ENCODE peak calls at places on chromosome 15, in ten cellular contexts. One of them, this sample, is unnamed.
A peak's percentile ranks its signal among the peaks of the same experiment; 100 is the strongest.

GRCh38 chr15:54915382-54915781 is 281.4 kb downstream of the RSL24D1 start:
- DNase-seq in body of pancreas: no peak
- DNase-seq in adrenal gland: no peak
- DNase-seq in lower lobe of right lung: no peak
- DNase-seq in Panc1: no peak
- DNase-seq in MM.1S: no peak
- DNase-seq in right atrium auricular region: no peak
- DNase-seq in pancreas: no peak
- DNase-seq in cardiac muscle cell: no peak
- DNase-seq in thoracic aorta: no peak
- DNase-seq in this sample: no peak

GRCh38 chr15:70820214-70820613 is 33.7 kb downstream of the LARP6 start:
- DNase-seq in adrenal gland: no peak
- DNase-seq in pancreas: no peak
- DNase-seq in Panc1: no peak
- DNase-seq in cardiac muscle cell: no peak
- DNase-seq in thoracic aorta: no peak
- DNase-seq in right atrium auricular region: no peak
- DNase-seq in body of pancreas: no peak
- DNase-seq in lower lobe of right lung: no peak
- DNase-seq in MM.1S: no peak
- DNase-seq in this sample: no peak

GRCh38 chr15:69624816-69625215 is 172.2 kb downstream of the RPLP1 start:
- DNase-seq in pancreas: no peak
- DNase-seq in MM.1S: no peak
- DNase-seq in right atrium auricular region: no peak
- DNase-seq in adrenal gland: no peak
- DNase-seq in body of pancreas: no peak
- DNase-seq in lower lobe of right lung: no peak
- DNase-seq in thoracic aorta: no peak
- DNase-seq in cardiac muscle cell: no peak
- DNase-seq in Panc1: no peak
- DNase-seq in this sample: no peak

GRCh38 chr15:27832263-27832647 is 266.9 kb downstream of the OCA2 start:
- DNase-seq in body of pancreas: no peak
- DNase-seq in Panc1: no peak
- DNase-seq in pancreas: no peak
- DNase-seq in adrenal gland: no peak
- DNase-seq in MM.1S: no peak
- DNase-seq in cardiac muscle cell: no peak
- DNase-seq in right atrium auricular region: no peak
- DNase-seq in lower lobe of right lung: no peak
- DNase-seq in thoracic aorta: no peak
- DNase-seq in this sample: no peak

GRCh38 chr15:96264351-96264798 is 66.1 kb upstream of the NR2F2 start:
- DNase-seq in lower lobe of right lung: no peak
- DNase-seq in MM.1S: peak; percentile 33
- DNase-seq in pancreas: no peak
- DNase-seq in thoracic aorta: no peak
- DNase-seq in cardiac muscle cell: no peak
- DNase-seq in body of pancreas: peak; percentile 71
- DNase-seq in Panc1: no peak
- DNase-seq in right atrium auricular region: no peak
- DNase-seq in adrenal gland: no peak
- DNase-seq in this sample: no peak

GRCh38 chr15:52790166-52790708 is at the start of gene ONECUT1:
- DNase-seq in body of pancreas: peak; percentile 87
- DNase-seq in right atrium auricular region: no peak
- DNase-seq in cardiac muscle cell: peak; percentile 84
- DNase-seq in pancreas: peak; percentile 90
- DNase-seq in thoracic aorta: no peak
- DNase-seq in adrenal gland: no peak
- DNase-seq in Panc1: no peak
- DNase-seq in MM.1S: peak; percentile 71
- DNase-seq in lower lobe of right lung: peak; percentile 47
- DNase-seq in this sample: peak; percentile 42

GRCh38 chr15:29631076-29632070 is 190.9 kb downstream of the TJP1 start:
- DNase-seq in body of pancreas: peak; percentile 94
- DNase-seq in cardiac muscle cell: no peak
- DNase-seq in thoracic aorta: no peak
- DNase-seq in MM.1S: peak; percentile 89
- DNase-seq in lower lobe of right lung: no peak
- DNase-seq in Panc1: no peak
- DNase-seq in right atrium auricular region: peak; percentile 28
- DNase-seq in pancreas: peak; percentile 93
- DNase-seq in adrenal gland: no peak
- DNase-seq in this sample: no peak

GRCh38 chr15:87863152-87863551 is 393.4 kb downstream of the NTRK3 start:
- DNase-seq in adrenal gland: no peak
- DNase-seq in lower lobe of right lung: no peak
- DNase-seq in cardiac muscle cell: peak; percentile 75
- DNase-seq in thoracic aorta: no peak
- DNase-seq in Panc1: no peak
- DNase-seq in MM.1S: no peak
- DNase-seq in body of pancreas: no peak
- DNase-seq in pancreas: no peak
- DNase-seq in right atrium auricular region: no peak
- DNase-seq in this sample: no peak

GRCh38 chr15:69380100-69380725 is 33.9 kb upstream of the KIF23 start:
- DNase-seq in pancreas: no peak
- DNase-seq in adrenal gland: peak; percentile 25
- DNase-seq in thoracic aorta: no peak
- DNase-seq in right atrium auricular region: no peak
- DNase-seq in lower lobe of right lung: no peak
- DNase-seq in body of pancreas: no peak
- DNase-seq in cardiac muscle cell: peak; percentile 32
- DNase-seq in Panc1: no peak
- DNase-seq in MM.1S: no peak
- DNase-seq in this sample: no peak

GRCh38 chr15:77959094-77959879 is 118.2 kb downstream of the TBC1D2B start:
- DNase-seq in lower lobe of right lung: peak; percentile 88
- DNase-seq in adrenal gland: peak; percentile 91
- DNase-seq in right atrium auricular region: peak; percentile 83
- DNase-seq in Panc1: no peak
- DNase-seq in cardiac muscle cell: peak; percentile 79
- DNase-seq in MM.1S: peak; percentile 69
- DNase-seq in pancreas: peak; percentile 82
- DNase-seq in thoracic aorta: no peak
- DNase-seq in body of pancreas: peak; percentile 82
- DNase-seq in this sample: peak; percentile 79

DNA sequence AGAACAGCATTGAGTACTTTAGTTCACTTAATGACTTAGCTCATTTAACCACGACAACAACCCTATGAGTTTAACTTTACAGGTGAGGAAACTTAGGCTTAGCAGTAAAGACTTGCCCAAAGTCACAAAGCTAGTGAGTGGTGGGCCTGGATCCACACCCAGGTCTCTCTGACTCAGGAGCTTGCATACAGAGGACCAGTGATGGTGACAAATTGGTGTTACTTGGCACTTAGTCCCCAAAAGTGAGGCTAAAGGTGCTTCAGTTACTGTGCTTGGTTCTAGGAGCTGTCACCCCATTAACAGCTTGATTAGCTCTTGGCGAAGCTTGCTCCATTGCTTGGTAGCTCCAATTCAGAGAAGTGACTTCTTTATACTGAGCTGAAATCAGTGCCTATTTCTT is 6.1 kb downstream of the CELF6 start:
- DNase-seq in pancreas: no peak
- DNase-seq in body of pancreas: no peak
- DNase-seq in right atrium auricular region: no peak
- DNase-seq in cardiac muscle cell: no peak
- DNase-seq in adrenal gland: no peak
- DNase-seq in lower lobe of right lung: no peak
- DNase-seq in MM.1S: no peak
- DNase-seq in thoracic aorta: no peak
- DNase-seq in Panc1: no peak
- DNase-seq in this sample: no peak
- H3K4me1 ChIP-seq in pancreas: no peaks in the 10 kb centered on the region
- H3K4me1 ChIP-seq in body of pancreas: no peaks in the 10 kb centered on the region
- H3K4me1 ChIP-seq in right atrium auricular region: no peaks in the 10 kb centered on the region
- H3K4me1 ChIP-seq in cardiac muscle cell: no peaks in the 10 kb centered on the region
- H3K4me1 ChIP-seq in adrenal gland: no peaks in the 10 kb centered on the region
- H3K4me1 ChIP-seq in lower lobe of right lung: no peaks in the 10 kb centered on the region
- H3K4me1 ChIP-seq in MM.1S: no peaks in the 10 kb centered on the region
- H3K4me1 ChIP-seq in thoracic aorta: no peaks in the 10 kb centered on the region
- H3K4me1 ChIP-seq in Panc1: no peaks in the 10 kb centered on the region
- H3K4me1 ChIP-seq in this sample: no peaks in the 10 kb centered on the region

GRCh38 chr15:92623435-92623834 is 32.1 kb downstream of the FAM174B start:
- DNase-seq in MM.1S: no peak
- DNase-seq in cardiac muscle cell: no peak
- DNase-seq in body of pancreas: peak; percentile 86
- DNase-seq in right atrium auricular region: no peak
- DNase-seq in adrenal gland: peak; percentile 77
- DNase-seq in thoracic aorta: no peak
- DNase-seq in Panc1: no peak
- DNase-seq in pancreas: peak; percentile 87
- DNase-seq in lower lobe of right lung: no peak
- DNase-seq in this sample: no peak
- H3K36me3 ChIP-seq in MM.1S: peaks cover 2% of the 10 kb centered on the region
- H3K36me3 ChIP-seq in cardiac muscle cell: no peaks in the 10 kb centered on the region
- H3K36me3 ChIP-seq in body of pancreas: no peaks in the 10 kb centered on the region
- H3K36me3 ChIP-seq in right atrium auricular region: no peaks in the 10 kb centered on the region
- H3K36me3 ChIP-seq in adrenal gland: no peaks in the 10 kb centered on the region
- H3K36me3 ChIP-seq in thoracic aorta: no peaks in the 10 kb centered on the region
- H3K36me3 ChIP-seq in Panc1: no peaks in the 10 kb centered on the region
- H3K36me3 ChIP-seq in pancreas: peaks cover 7% of the 10 kb centered on the region
- H3K36me3 ChIP-seq in lower lobe of right lung: no peaks in the 10 kb centered on the region
- H3K36me3 ChIP-seq in this sample: peaks cover 6% of the 10 kb centered on the region

GRCh38 chr15:84750583-84751092 is 2.2 kb downstream of the ZNF592 start:
- DNase-seq in cardiac muscle cell: no peak
- DNase-seq in lower lobe of right lung: no peak
- DNase-seq in pancreas: no peak
- DNase-seq in right atrium auricular region: no peak
- DNase-seq in adrenal gland: no peak
- DNase-seq in thoracic aorta: no peak
- DNase-seq in Panc1: no peak
- DNase-seq in body of pancreas: no peak
- DNase-seq in MM.1S: no peak
- DNase-seq in this sample: no peak

GRCh38 chr15:84748274-84749110 is at the start of gene ZNF592:
- DNase-seq in lower lobe of right lung: peak; percentile 91
- DNase-seq in thoracic aorta: peak; percentile 20
- DNase-seq in Panc1: no peak
- DNase-seq in MM.1S: peak; percentile 80
- DNase-seq in body of pancreas: peak; percentile 88
- DNase-seq in cardiac muscle cell: peak; percentile 84
- DNase-seq in right atrium auricular region: peak; percentile 74
- DNase-seq in adrenal gland: peak; percentile 88
- DNase-seq in pancreas: peak; percentile 94
- DNase-seq in this sample: peak; percentile 89

GRCh38 chr15:84749111-84749991 is 959 bp downstream of the ZNF592 start:
- DNase-seq in pancreas: peak; percentile 65
- DNase-seq in lower lobe of right lung: peak; percentile 54
- DNase-seq in right atrium auricular region: no peak
- DNase-seq in adrenal gland: peak; percentile 77
- DNase-seq in Panc1: no peak
- DNase-seq in body of pancreas: peak; percentile 55
- DNase-seq in MM.1S: peak; percentile 33
- DNase-seq in thoracic aorta: no peak
- DNase-seq in cardiac muscle cell: peak; percentile 51
- DNase-seq in this sample: peak; percentile 26

GRCh38 chr15:84752195-84752594 is 3.8 kb downstream of the ZNF592 start:
- DNase-seq in right atrium auricular region: no peak
- DNase-seq in thoracic aorta: no peak
- DNase-seq in adrenal gland: no peak
- DNase-seq in pancreas: no peak
- DNase-seq in MM.1S: no peak
- DNase-seq in cardiac muscle cell: no peak
- DNase-seq in lower lobe of right lung: no peak
- DNase-seq in Panc1: no peak
- DNase-seq in body of pancreas: no peak
- DNase-seq in this sample: no peak

DNA sequence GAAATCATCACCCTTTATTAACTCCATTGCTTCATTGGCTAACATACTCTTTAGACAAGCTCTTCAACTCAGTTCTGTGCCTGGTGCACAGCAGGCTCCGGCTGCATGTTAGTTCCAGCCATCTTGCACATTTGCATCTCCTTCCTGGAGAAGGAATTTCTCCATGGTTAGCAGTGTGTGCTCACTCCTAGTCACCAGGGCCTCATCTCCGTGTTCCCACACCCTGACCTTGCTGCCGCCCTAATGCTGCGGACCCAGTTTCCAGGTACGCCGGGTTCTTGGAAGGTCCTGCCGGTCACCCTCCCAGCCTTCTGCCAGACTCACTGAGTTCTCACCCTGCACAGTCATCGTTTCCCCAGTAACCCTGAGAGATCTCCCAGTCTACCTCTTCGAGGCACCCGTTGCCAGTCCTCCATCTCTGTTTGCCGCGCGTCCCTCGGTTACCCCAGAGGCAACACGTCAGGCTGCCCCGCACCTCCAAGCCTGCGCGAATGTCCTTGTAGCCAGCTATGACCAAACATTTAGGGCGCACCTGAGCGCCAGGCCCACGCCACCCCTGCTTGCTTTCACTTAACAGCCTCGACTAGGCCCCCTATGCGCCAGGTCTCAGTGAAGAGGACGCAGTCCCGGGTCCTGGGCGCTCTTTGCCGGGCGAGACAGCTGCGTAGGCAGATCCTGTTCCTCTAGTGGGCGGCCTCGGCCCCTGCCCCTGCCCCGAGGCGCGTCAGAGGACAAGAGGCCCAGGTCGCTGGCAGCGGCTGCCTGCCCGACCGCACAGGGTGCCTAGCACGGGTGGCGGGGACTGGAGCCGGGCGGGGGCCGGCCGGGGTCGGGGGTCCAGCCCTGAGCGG is 744 bp upstream of the ZNF592 start:
- DNase-seq in body of pancreas: peak; percentile 82
- DNase-seq in adrenal gland: peak; percentile 90
- DNase-seq in cardiac muscle cell: peak; percentile 83
- DNase-seq in right atrium auricular region: peak; percentile 83
- DNase-seq in MM.1S: no peak
- DNase-seq in lower lobe of right lung: peak; percentile 91
- DNase-seq in thoracic aorta: peak; percentile 32
- DNase-seq in pancreas: peak; percentile 87
- DNase-seq in Panc1: no peak
- DNase-seq in this sample: peak; percentile 79
- TF ChIP-seq CTCF in body of pancreas: no peak
- TF ChIP-seq CTCF in adrenal gland: no peak
- TF ChIP-seq CTCF in cardiac muscle cell: no peak
- TF ChIP-seq CTCF in right atrium auricular region: no peak
- TF ChIP-seq CTCF in MM.1S: peak; percentile 15
- TF ChIP-seq CTCF in lower lobe of right lung: peak; percentile 21
- TF ChIP-seq CTCF in thoracic aorta: no peak
- TF ChIP-seq CTCF in pancreas: no peak
- TF ChIP-seq CTCF in Panc1: no peak
- TF ChIP-seq CTCF in this sample: no peak

GRCh38 chr15:63489352-63489751 is 15.0 kb upstream of the USP3 start:
- DNase-seq in MM.1S: no peak
- DNase-seq in pancreas: no peak
- DNase-seq in right atrium auricular region: no peak
- DNase-seq in Panc1: no peak
- DNase-seq in body of pancreas: no peak
- DNase-seq in lower lobe of right lung: no peak
- DNase-seq in thoracic aorta: no peak
- DNase-seq in cardiac muscle cell: no peak
- DNase-seq in adrenal gland: no peak
- DNase-seq in this sample: no peak
- H3K4me1 ChIP-seq in MM.1S: peaks cover 30% of the 10 kb centered on the region
- H3K4me1 ChIP-seq in pancreas: no peaks in the 10 kb centered on the region
- H3K4me1 ChIP-seq in right atrium auricular region: no peaks in the 10 kb centered on the region
- H3K4me1 ChIP-seq in Panc1: peaks cover 25% of the 10 kb centered on the region
- H3K4me1 ChIP-seq in body of pancreas: no peaks in the 10 kb centered on the region
- H3K4me1 ChIP-seq in lower lobe of right lung: peaks cover 53% of the 10 kb centered on the region
- H3K4me1 ChIP-seq in thoracic aorta: no peaks in the 10 kb centered on the region
- H3K4me1 ChIP-seq in cardiac muscle cell: no peaks in the 10 kb centered on the region
- H3K4me1 ChIP-seq in adrenal gland: peaks cover 3% of the 10 kb centered on the region
- H3K4me1 ChIP-seq in this sample: peaks cover 4% of the 10 kb centered on the region

GRCh38 chr15:39963806-39964205 is 29.9 kb downstream of the EIF2AK4 start:
- DNase-seq in lower lobe of right lung: no peak
- DNase-seq in right atrium auricular region: no peak
- DNase-seq in Panc1: no peak
- DNase-seq in thoracic aorta: no peak
- DNase-seq in pancreas: no peak
- DNase-seq in body of pancreas: no peak
- DNase-seq in cardiac muscle cell: no peak
- DNase-seq in adrenal gland: no peak
- DNase-seq in MM.1S: no peak
- DNase-seq in this sample: no peak
- H3K36me3 ChIP-seq in lower lobe of right lung: peaks cover 78% of the 10 kb centered on the region
- H3K36me3 ChIP-seq in right atrium auricular region: peaks cover 32% of the 10 kb centered on the region
- H3K36me3 ChIP-seq in Panc1: peaks cover 27% of the 10 kb centered on the region
- H3K36me3 ChIP-seq in thoracic aorta: peaks cover 24% of the 10 kb centered on the region
- H3K36me3 ChIP-seq in pancreas: peaks cover 27% of the 10 kb centered on the region
- H3K36me3 ChIP-seq in body of pancreas: no peaks in the 10 kb centered on the region
- H3K36me3 ChIP-seq in cardiac muscle cell: peaks cover 28% of the 10 kb centered on the region
- H3K36me3 ChIP-seq in adrenal gland: peaks cover 45% of the 10 kb centered on the region
- H3K36me3 ChIP-seq in MM.1S: peaks cover 9% of the 10 kb centered on the region
- H3K36me3 ChIP-seq in this sample: peaks cover 76% of the 10 kb centered on the region

This sample was measured in left ventricle myocardium inferior.